ENCODE peak calls at places on chromosome 13, in four cellular contexts. M is activated B cell treated with CpG ODN at 0.5 μM for 24 hours, Q is ascending aorta, I is left ventricle myocardium inferior. B is an unnamed sample.

GRCh38 chr13:111281751-111282311 is 38.6 kb upstream of the TEX29 start:
- DNase-seq in I (no peak), M (no peak), Q (peak), B (no peak)

GRCh38 chr13:111202745-111203144 is 87.6 kb downstream of the ARHGEF7 start:
- DNase-seq in I (no peak), Q (peak), M (no peak), B (no peak)

GRCh38 chr13:112241288-112241687 is 134.9 kb upstream of the SPACA7 start:
- DNase-seq in Q (no peak), M (no peak), I (no peak), B (no peak)

GRCh38 chr13:110509478-110509926 is 52.0 kb downstream of the RAB20 start:
- DNase-seq in Q (no peak), M (no peak), I (no peak), B (no peak)

GRCh38 chr13:100875392-100876043 is 200.9 kb upstream of the TMTC4 start:
- DNase-seq in I (no peak), M (no peak), Q (no peak), B (no peak)

GRCh38 chr13:27338207-27338606 is 67.6 kb downstream of the RASL11A start:
- DNase-seq in M (no peak), I (no peak), Q (no peak), B (no peak)

GRCh38 chr13:28494861-28495585 is at the start of gene FLT1:
- DNase-seq in Q (peak), M (peak), I (peak), B (peak)

GRCh38 chr13:60182907-60183306 is 19.2 kb upstream of the DIAPH3 start:
- DNase-seq in I (no peak), M (no peak), Q (no peak), B (no peak)

GRCh38 chr13:111184685-111185401 is 69.7 kb downstream of the ARHGEF7 start:
- DNase-seq in I (no peak), Q (no peak), M (peak), B (no peak)

GRCh38 chr13:50400930-50401553 is 385.8 kb downstream of the KCNRG start:
- DNase-seq in Q (no peak), M (no peak), I (no peak), B (no peak)

GRCh38 chr13:31452525-31452924 is 252.8 kb downstream of the B3GLCT start:
- DNase-seq in I (no peak), Q (no peak), M (no peak), B (no peak)

GRCh38 chr13:51324714-51325440 is 14.6 kb upstream of the SERPINE3 start:
- DNase-seq in I (no peak), Q (no peak), M (no peak), B (no peak)

GRCh38 chr13:114118086-114118762 is 14.2 kb downstream of the RASA3 start:
- DNase-seq in I (no peak), M (no peak), Q (no peak), B (no peak)

GRCh38 chr13:105165449-105166125 is 1369.9 kb downstream of the EFNB2 start:
- DNase-seq in Q (no peak), I (no peak), M (no peak), B (no peak)

GRCh38 chr13:75656590-75656989 is 20.5 kb downstream of the LMO7 start:
- DNase-seq in Q (no peak), I (no peak), M (no peak), B (no peak)

GRCh38 chr13:84097148-84097547 is 214.9 kb upstream of the SLITRK1 start:
- DNase-seq in Q (no peak), I (no peak), M (no peak), B (no peak)

GRCh38 chr13:46077260-46077659 is 24.7 kb upstream of the ZC3H13 start:
- DNase-seq in Q (no peak), M (no peak), I (no peak), B (no peak)

GRCh38 chr13:33743438-33744368 is 74.2 kb upstream of the RFC3 start:
- DNase-seq in I (no peak), M (no peak), Q (no peak), B (no peak)

GRCh38 chr13:113065406-113066141 is 40.0 kb upstream of the F7 start:
- DNase-seq in Q (no peak), M (no peak), I (no peak), B (no peak)

GRCh38 chr13:27923794-27924528 is 4.2 kb downstream of the PDX1 start:
- DNase-seq in Q (no peak), M (no peak), I (no peak), B (no peak)

GRCh38 chr13:94345374-94346195 is 133.9 kb downstream of the DCT start:
- DNase-seq in I (no peak), M (no peak), Q (no peak), B (no peak)

GRCh38 chr13:76723551-76724232 is 162.5 kb downstream of the KCTD12 start:
- DNase-seq in I (peak), M (no peak), Q (no peak), B (no peak)

GRCh38 chr13:78602561-78603239 is 652 bp downstream of the POU4F1 start:
- DNase-seq in M (no peak), Q (no peak), I (no peak), B (no peak)

GRCh38 chr13:107845911-107846310 is 369.4 kb downstream of the LIG4 start:
- DNase-seq in M (no peak), I (no peak), Q (no peak), B (no peak)

GRCh38 chr13:30629527-30629926 is 11.8 kb downstream of the USPL1 start:
- DNase-seq in Q (no peak), M (no peak), I (no peak), B (no peak)

GRCh38 chr13:101749584-101749983 is 297.1 kb downstream of the ITGBL1 start:
- DNase-seq in M (no peak), I (no peak), Q (no peak), B (no peak)

GRCh38 chr13:48492123-48493075 is 40.5 kb downstream of the RCBTB2 start:
- DNase-seq in I (peak), M (peak), Q (peak), B (no peak)

GRCh38 chr13:19658831-19659230 is 25.4 kb downstream of the MPHOSPH8 start:
- DNase-seq in Q (no peak), I (no peak), M (no peak), B (no peak)

GRCh38 chr13:65985632-65986031 is 1244.5 kb downstream of the PCDH9 start:
- DNase-seq in I (no peak), M (no peak), Q (no peak), B (no peak)

GRCh38 chr13:69331245-69331644 is 776.4 kb upstream of the ATXN8OS start:
- DNase-seq in I (no peak), Q (no peak), M (no peak), B (no peak)

GRCh38 chr13:47175172-47175806 is 278.4 kb upstream of the HTR2A start:
- DNase-seq in M (no peak), Q (no peak), I (no peak), B (no peak)

GRCh38 chr13:83798731-83799130 is 83.5 kb downstream of the SLITRK1 start:
- DNase-seq in Q (no peak), M (no peak), I (no peak), B (no peak)

GRCh38 chr13:100921139-100921538 is 246.5 kb upstream of the TMTC4 start:
- DNase-seq in I (no peak), M (no peak), Q (no peak), B (no peak)

DNA sequence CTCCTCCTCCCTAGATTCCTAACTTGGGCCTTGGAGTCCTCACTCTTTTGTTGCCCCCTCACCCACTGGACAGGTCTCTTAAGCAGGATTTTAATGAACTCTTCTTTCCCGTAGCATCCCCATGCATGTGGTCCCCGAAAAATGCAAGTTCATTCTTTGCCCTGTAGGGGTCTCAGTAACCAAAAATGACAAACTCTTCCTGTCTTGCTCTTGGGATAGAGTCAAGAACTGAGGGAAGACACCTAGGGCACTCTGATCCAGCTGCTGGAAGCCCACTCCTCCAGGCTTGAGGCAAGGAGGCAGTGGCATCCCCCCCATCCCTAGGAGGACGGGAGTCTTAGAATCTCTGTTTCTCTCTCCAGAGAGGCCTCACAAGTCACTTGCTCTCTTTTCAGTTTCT is 987.0 kb downstream of the DIAPH3 start:
- DNase-seq in M (no peak), Q (no peak), I (no peak), B (no peak)
- TF ChIP-seq CTCF in M (no peak), Q (no peak), I (peak), B (peak)

DNA sequence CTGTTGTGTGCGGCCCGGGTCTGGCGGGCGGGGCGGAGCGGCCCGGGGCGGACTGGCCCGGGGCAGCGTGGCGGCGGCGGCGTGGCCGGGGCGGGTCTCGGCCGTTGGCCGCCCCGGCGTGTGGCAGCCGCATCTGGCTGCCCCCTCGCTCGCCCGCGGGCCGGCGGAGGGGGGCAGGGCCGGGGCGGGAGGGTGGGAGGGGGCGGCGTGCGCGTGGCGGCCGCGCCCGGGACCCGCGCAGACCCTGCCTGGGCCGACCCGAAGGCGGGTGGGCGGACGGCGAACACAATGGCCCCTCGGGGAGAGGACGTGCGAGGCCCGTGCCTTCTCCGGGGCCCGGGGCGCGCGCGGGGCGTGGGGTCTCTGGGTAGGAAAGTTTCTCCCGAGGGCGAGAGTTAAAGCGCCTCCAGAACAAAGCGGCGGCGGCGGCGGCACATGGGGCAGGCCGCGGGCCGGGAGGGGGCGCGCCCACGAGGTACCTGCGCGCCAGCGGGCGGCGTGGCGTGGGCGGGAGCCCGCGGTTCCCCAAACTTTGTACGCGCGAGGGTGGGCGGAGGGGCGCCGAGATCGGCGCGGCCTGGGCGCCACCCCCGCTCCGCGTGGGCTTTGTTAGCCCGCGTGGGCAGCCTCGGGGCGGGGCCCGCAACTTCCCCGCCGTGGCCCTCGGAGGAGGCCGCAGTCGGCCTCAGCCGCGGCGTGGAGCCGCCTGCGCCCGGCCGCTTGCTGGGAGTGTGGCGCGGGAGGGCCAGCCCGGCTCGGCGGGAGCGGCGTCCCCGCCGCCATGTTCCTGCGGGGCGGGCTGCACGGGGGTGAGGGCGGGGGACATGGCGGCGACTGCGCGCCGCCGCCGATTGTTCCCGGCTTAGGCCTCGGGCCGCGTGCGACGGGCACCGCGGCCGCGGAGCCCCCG is 764 bp downstream of the MIR17HG start:
- DNase-seq in M (peak), Q (peak), I (peak), B (peak)
- TF ChIP-seq CTCF in M (no peak), Q (no peak), I (peak), B (no peak)

GRCh38 chr13:39600766-39601165 is 2.2 kb downstream of the LHFPL6 start:
- DNase-seq in I (peak), M (no peak), Q (peak), B (peak)

GRCh38 chr13:39602614-39603366 is at the start of gene LHFPL6:
- DNase-seq in M (peak), I (peak), Q (peak), B (peak)

GRCh38 chr13:39603424-39603947 is 493 bp upstream of the LHFPL6 start:
- DNase-seq in M (no peak), Q (no peak), I (no peak), B (peak)

GRCh38 chr13:39601636-39602035 is 1.4 kb downstream of the LHFPL6 start:
- DNase-seq in I (no peak), M (no peak), Q (no peak), B (no peak)

DNA sequence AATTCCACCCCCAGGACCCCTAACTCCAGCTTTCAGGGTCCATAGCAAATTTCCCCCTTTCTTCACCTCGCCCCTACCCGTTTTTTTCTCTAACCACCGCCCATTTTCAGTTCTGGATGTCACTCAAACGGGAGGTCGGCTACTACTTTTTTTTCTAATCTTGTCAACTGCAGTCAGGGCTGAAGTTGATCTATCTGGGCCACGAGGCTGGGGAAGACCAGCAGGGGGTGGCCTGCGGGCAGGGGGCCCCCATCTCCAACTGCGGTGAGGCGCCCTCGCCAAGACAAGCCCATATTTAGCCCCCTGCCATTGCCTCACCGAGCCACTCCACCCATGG is 748 bp downstream of the LHFPL6 start:
- DNase-seq in I (no peak), M (no peak), Q (no peak), B (no peak)
- TF ChIP-seq CTCF in I (no peak), M (no peak), Q (no peak), B (no peak)

GRCh38 chr13:70842062-70842644 is 733.9 kb upstream of the KLHL1 start:
- DNase-seq in Q (no peak), M (no peak), I (no peak), B (no peak)
- TF ChIP-seq CTCF in Q (no peak), M (no peak), I (no peak), B (no peak)

DNA sequence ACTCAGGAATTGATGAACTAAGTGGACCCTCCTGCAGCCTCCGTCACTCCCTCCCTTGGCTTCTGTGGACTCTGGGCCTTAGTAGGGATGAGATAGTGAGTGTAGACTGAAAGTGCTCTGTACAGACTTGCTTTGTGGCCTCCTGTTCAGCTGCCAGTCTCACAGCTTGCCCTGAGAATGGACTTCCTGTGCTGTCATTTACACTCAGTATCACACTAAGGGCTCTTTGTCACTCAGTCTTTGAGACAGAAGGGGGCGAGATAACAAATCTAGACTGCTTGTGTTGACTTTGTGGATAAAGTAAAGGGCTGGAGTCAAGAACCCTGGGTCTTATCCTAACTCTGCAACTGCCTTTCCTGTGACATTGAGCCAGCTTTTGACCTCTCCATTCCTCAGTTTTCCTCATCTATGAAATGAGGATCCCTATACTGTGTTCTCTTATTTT is 21.0 kb upstream of the SPRY2 start:
- DNase-seq in I (no peak), M (no peak), Q (no peak), B (peak)
- TF ChIP-seq CTCF in I (no peak), M (no peak), Q (no peak), B (no peak)

GRCh38 chr13:23848639-23849282 is 40.4 kb downstream of the MIPEP start:
- DNase-seq in Q (no peak), I (no peak), M (no peak), B (no peak)
- TF ChIP-seq CTCF in Q (no peak), I (no peak), M (no peak), B (no peak)

DNA sequence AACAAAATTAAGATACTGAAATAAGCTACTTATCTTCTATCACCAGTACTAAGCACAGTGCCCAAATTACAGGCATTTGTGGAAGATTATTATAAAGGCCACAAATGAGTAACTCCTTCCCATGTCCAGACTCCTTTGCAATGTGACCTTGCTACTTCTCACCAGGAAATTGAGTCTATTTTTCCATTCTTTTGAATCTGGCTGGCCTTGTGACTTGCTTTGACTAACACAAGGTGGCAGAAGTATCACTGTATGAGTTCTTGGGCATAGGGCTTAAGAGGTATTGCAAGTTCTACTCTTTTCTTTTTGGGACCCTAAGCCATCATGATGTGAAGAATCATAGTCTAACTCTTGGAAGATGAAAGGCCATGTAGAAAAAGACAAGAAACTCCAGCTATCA is 49.9 kb downstream of the UGGT2 start:
- DNase-seq in Q (no peak), M (no peak), I (no peak), B (no peak)
- TF ChIP-seq CTCF in Q (no peak), M (no peak), I (no peak), B (peak)

B was measured in neural crest cell.